ENCODE peak calls at places on chromosomes 2 and 18, in nine cellular contexts. M, J, Y, Q, S, X, R, O and I are unnamed samples. For H3K36me3, the result is how much of the 10 kb centered on the place peaks cover.

GRCh38 chr2:127605691-127606277 is 40.2 kb upstream of the GPR17 start:
- DNase-seq in Y (no peak), R (no peak), S (no peak), X (no peak), O (no peak), J (peak), M (peak), Q (no peak), I (no peak)

GRCh38 chr2:139905624-139906023 is 1125.4 kb upstream of the NXPH2 start:
- DNase-seq in J (no peak), X (no peak), S (no peak), O (no peak), M (no peak), Y (no peak), Q (no peak), R (no peak), I (no peak)

GRCh38 chr2:86193901-86194567 is 1.2 kb downstream of the IMMT start:
- DNase-seq in Q (no peak), R (no peak), S (no peak), M (no peak), J (no peak), Y (no peak), O (no peak), X (no peak), I (peak)

GRCh38 chr2:102197389-102198137 is 10.7 kb downstream of the IL1RL2 start:
- DNase-seq in S (no peak), R (no peak), M (no peak), X (no peak), J (no peak), Q (no peak), Y (no peak), O (no peak), I (no peak)

GRCh38 chr2:235541016-235541415 is 47.2 kb downstream of the AGAP1 start:
- DNase-seq in J (no peak), Y (no peak), R (no peak), X (peak), M (no peak), O (no peak), Q (peak), S (no peak), I (peak)

GRCh38 chr2:25981596-25982272 is 563 bp downstream of the KIF3C start:
- DNase-seq in S (no peak), Y (no peak), R (no peak), X (no peak), J (no peak), M (peak), O (no peak), Q (no peak), I (no peak)

GRCh38 chr2:232476045-232476444 is 11.6 kb downstream of the ECEL1 start:
- DNase-seq in Q (no peak), X (no peak), O (no peak), J (no peak), M (peak), S (no peak), R (no peak), Y (no peak), I (no peak)

GRCh38 chr2:176172748-176173586 is 15.5 kb upstream of the HOXD1 start:
- DNase-seq in X (no peak), S (no peak), Y (no peak), J (no peak), O (no peak), Q (no peak), R (no peak), M (no peak), I (no peak)

GRCh38 chr2:204072443-204073324 is 136.1 kb downstream of the ICOS start:
- DNase-seq in M (peak), J (no peak), X (peak), R (no peak), S (peak), Q (peak), Y (peak), O (no peak), I (peak)

GRCh38 chr2:105237045-105237765 is 4.3 kb upstream of the GPR45 start:
- DNase-seq in Y (peak), M (no peak), X (no peak), S (no peak), J (no peak), R (no peak), O (no peak), Q (no peak), I (no peak)

GRCh38 chr2:120403676-120404075 is 57.7 kb downstream of the INHBB start:
- DNase-seq in J (no peak), R (peak), O (no peak), S (no peak), Q (no peak), M (no peak), Y (no peak), X (no peak), I (no peak)

GRCh38 chr2:199303814-199304213 is 153.9 kb downstream of the SATB2 start:
- DNase-seq in Q (no peak), O (no peak), M (no peak), X (no peak), Y (peak), J (no peak), S (no peak), R (no peak), I (no peak)

GRCh38 chr2:205670292-205670691 is 12.0 kb upstream of the NRP2 start:
- DNase-seq in M (no peak), S (no peak), J (no peak), O (peak), Q (no peak), X (no peak), Y (no peak), R (no peak), I (no peak)

GRCh38 chr2:190216829-190217228 is 102.8 kb downstream of the HIBCH start:
- DNase-seq in O (no peak), R (no peak), X (peak), S (no peak), Y (peak), M (peak), J (no peak), Q (no peak), I (peak)

GRCh38 chr2:223681125-223681524 is 79.0 kb upstream of the SCG2 start:
- DNase-seq in J (no peak), O (no peak), X (no peak), Y (no peak), S (no peak), Q (no peak), R (peak), M (no peak), I (no peak)

GRCh38 chr2:240997141-240997855 is 1.1 kb upstream of the SNED1 start:
- DNase-seq in R (no peak), S (no peak), Q (peak), J (no peak), X (peak), M (peak), O (no peak), Y (peak), I (no peak)

GRCh38 chr18:10474309-10474708 is 19.9 kb downstream of the APCDD1 start:
- DNase-seq in S (no peak), M (no peak), Y (no peak), X (no peak), J (no peak), Q (no peak), R (no peak), O (no peak), I (no peak)

GRCh38 chr2:219629976-219630695 is 2.7 kb downstream of the SLC4A3 start:
- DNase-seq in X (no peak), Y (no peak), R (no peak), S (no peak), Q (no peak), J (no peak), M (no peak), O (no peak), I (no peak)

GRCh38 chr2:223522796-223523195 is 79.4 kb downstream of the SCG2 start:
- DNase-seq in O (no peak), R (no peak), S (no peak), Y (no peak), M (no peak), J (no peak), Q (no peak), X (no peak), I (no peak)

GRCh38 chr18:55163550-55163949 is 204.3 kb upstream of the CCDC68 start:
- DNase-seq in R (no peak), M (no peak), J (no peak), X (no peak), S (no peak), O (peak), Y (no peak), Q (no peak), I (no peak)

GRCh38 chr2:169891593-169892298 is 64.5 kb downstream of the UBR3 start:
- DNase-seq in R (no peak), O (no peak), J (no peak), S (no peak), M (no peak), X (no peak), Y (no peak), Q (no peak), I (peak)

GRCh38 chr2:74856004-74856578 is 22.2 kb downstream of the HK2 start:
- DNase-seq in Y (no peak), M (no peak), J (no peak), X (peak), R (peak), Q (peak), O (no peak), S (no peak), I (peak)

GRCh38 chr2:27123302-27124150 is at the start of gene ABHD1:
- DNase-seq in J (peak), Y (peak), S (peak), O (no peak), X (peak), M (peak), R (no peak), Q (peak), I (peak)

GRCh38 chr2:105576440-105577241 is 168.1 kb upstream of the NCK2 start:
- DNase-seq in Y (peak), O (no peak), S (no peak), M (no peak), X (no peak), R (peak), Q (no peak), J (no peak), I (peak)

GRCh38 chr2:192749606-192750200 is 555.0 kb upstream of the TMEFF2 start:
- DNase-seq in S (no peak), X (no peak), J (no peak), O (no peak), R (no peak), M (no peak), Q (no peak), Y (no peak), I (no peak)

GRCh38 chr18:57737661-57738060 is 65.5 kb downstream of the ATP8B1 start:
- DNase-seq in Q (no peak), J (peak), O (no peak), M (peak), Y (no peak), R (peak), X (peak), S (no peak), I (no peak)

GRCh38 chr2:142286618-142287017 is 155.8 kb upstream of the LRP1B start:
- DNase-seq in M (no peak), Y (no peak), J (no peak), R (no peak), Q (no peak), X (no peak), S (no peak), O (no peak), I (peak)

GRCh38 chr18:31658670-31659573 is 25.5 kb downstream of the B4GALT6 start:
- DNase-seq in X (no peak), S (no peak), Q (no peak), J (no peak), R (no peak), Y (no peak), O (no peak), M (no peak), I (peak)

GRCh38 chr2:64865073-64865830 is 123.9 kb upstream of the SLC1A4 start:
- DNase-seq in S (peak), Y (peak), R (peak), Q (peak), J (peak), O (no peak), X (peak), M (peak), I (peak)

GRCh38 chr2:11505652-11506610 is 27.9 kb upstream of the GREB1 start:
- DNase-seq in R (peak), J (no peak), X (no peak), O (no peak), Q (no peak), S (no peak), M (peak), Y (no peak), I (no peak)

GRCh38 chr2:103921161-103921560 is 932.8 kb upstream of the POU3F3 start:
- DNase-seq in O (no peak), Q (no peak), M (no peak), S (no peak), J (no peak), R (no peak), Y (no peak), X (no peak), I (no peak)

GRCh38 chr2:127195140-127196074 is 24.7 kb downstream of the CYP27C1 start:
- DNase-seq in M (no peak), S (no peak), O (peak), Q (no peak), X (no peak), R (no peak), Y (no peak), J (no peak), I (no peak)

GRCh38 chr2:148888003-148888501 is 13.0 kb downstream of the KIF5C start:
- DNase-seq in X (no peak), S (no peak), M (no peak), Q (no peak), Y (no peak), J (no peak), O (no peak), R (no peak), I (no peak)

GRCh38 chr18:111292-112014 is 46.9 kb upstream of the USP14 start:
- DNase-seq in R (peak), J (peak), S (peak), X (peak), Y (peak), M (peak), Q (peak), O (no peak), I (peak)

GRCh38 chr2:195659114-195659513 is 2.1 kb downstream of the SLC39A10 start:
- DNase-seq in Q (no peak), S (peak), O (no peak), X (no peak), M (no peak), Y (peak), R (no peak), J (no peak), I (peak)

GRCh38 chr18:10320848-10321247 is 133.6 kb upstream of the APCDD1 start:
- DNase-seq in S (no peak), Q (no peak), Y (no peak), R (no peak), M (no peak), O (no peak), J (no peak), X (no peak), I (no peak)

GRCh38 chr2:46962751-46963150 is 47.1 kb upstream of the MCFD2 start:
- DNase-seq in Q (no peak), X (no peak), S (no peak), O (no peak), M (no peak), Y (no peak), R (no peak), J (no peak), I (no peak)
- H3K36me3 ChIP-seq in Q (under half), X (under half), S (under half), O (under half), M (under half), Y (under half), R (under half), J (under half), I (under half)

GRCh38 chr2:113390133-113390849 is 47.2 kb upstream of the ZNG1B start:
- DNase-seq in J (no peak), R (peak), X (peak), Y (peak), S (peak), M (peak), O (no peak), Q (peak), I (peak)
- H3K4me3 ChIP-seq in J (peak), R (no peak), X (peak), Y (no peak), S (peak), M (no peak), O (peak), Q (no peak), I (no peak)

GRCh38 chr2:239308696-239309397 is 92.0 kb downstream of the HDAC4 start:
- DNase-seq in Q (no peak), S (no peak), J (no peak), M (peak), O (no peak), X (peak), Y (no peak), R (no peak), I (no peak)
- H3K27ac ChIP-seq in Q (peak), S (no peak), J (peak), M (no peak), O (peak), X (peak), Y (no peak), R (no peak), I (no peak)

GRCh38 chr2:207616185-207616584 is 9.0 kb downstream of the METTL21A start:
- DNase-seq in M (no peak), X (no peak), Q (no peak), S (no peak), J (no peak), O (no peak), R (no peak), Y (peak), I (no peak)

GRCh38 chr2:207614824-207615223 is 10.4 kb downstream of the METTL21A start:
- DNase-seq in S (no peak), O (no peak), J (no peak), M (no peak), R (no peak), X (no peak), Q (no peak), Y (no peak), I (no peak)

GRCh38 chr2:207619764-207620203 is 5.4 kb downstream of the METTL21A start:
- DNase-seq in J (no peak), M (no peak), X (no peak), Q (no peak), Y (peak), S (no peak), R (no peak), O (no peak), I (no peak)

GRCh38 chr2:207621640-207622039 is 3.6 kb downstream of the METTL21A start:
- DNase-seq in O (no peak), J (no peak), Y (no peak), X (no peak), R (no peak), Q (no peak), M (no peak), S (no peak), I (no peak)

GRCh38 chr2:207617011-207617671 is 8.1 kb downstream of the METTL21A start:
- DNase-seq in M (no peak), Q (no peak), Y (peak), R (peak), J (no peak), X (no peak), O (no peak), S (no peak), I (no peak)
- H3K36me3 ChIP-seq in M (under half), Q (under half), Y (under half), R (under half), J (under half), X (under half), O (under half), S (under half), I (under half)